ENCODE peak calls at places on chromosome X, in eight cellular contexts. One of them, this sample, is unnamed.

GRCh38 chrX:14832151-14832550 is 40.7 kb downstream of the FANCB start:
- DNase-seq in GM13977: no peak
- DNase-seq in T follicular helper cell: no peak
- DNase-seq in stimulated activated CD4-positive, alpha-beta T cell treated with anti-CD3 and anti-CD28 coated beads, Interleukin-4, amount 100 ng/mL, for 1 hour: no peak
- DNase-seq in activated CD4-positive, alpha-beta T cell treated with anti-CD3 and anti-CD28 coated beads for 48 hours: no peak
- DNase-seq in DMS153: no peak
- DNase-seq in left kidney: no peak
- DNase-seq in EL: peak; percentile 72
- DNase-seq in this sample: no peak

GRCh38 chrX:46831620-46832327 is 5.1 kb upstream of the RP2 start:
- DNase-seq in GM13977: no peak
- DNase-seq in T follicular helper cell: no peak
- DNase-seq in stimulated activated CD4-positive, alpha-beta T cell treated with anti-CD3 and anti-CD28 coated beads, Interleukin-4, amount 100 ng/mL, for 1 hour: no peak
- DNase-seq in activated CD4-positive, alpha-beta T cell treated with anti-CD3 and anti-CD28 coated beads for 48 hours: peak; percentile 8
- DNase-seq in DMS153: no peak
- DNase-seq in left kidney: no peak
- DNase-seq in EL: peak; percentile 31
- DNase-seq in this sample: no peak

GRCh38 chrX:153409414-153410101 is 1.7 kb upstream of the ZFP92 start:
- DNase-seq in GM13977: no peak
- DNase-seq in T follicular helper cell: no peak
- DNase-seq in stimulated activated CD4-positive, alpha-beta T cell treated with anti-CD3 and anti-CD28 coated beads, Interleukin-4, amount 100 ng/mL, for 1 hour: no peak
- DNase-seq in activated CD4-positive, alpha-beta T cell treated with anti-CD3 and anti-CD28 coated beads for 48 hours: no peak
- DNase-seq in DMS153: no peak
- DNase-seq in left kidney: no peak
- DNase-seq in EL: no peak
- DNase-seq in this sample: no peak

GRCh38 chrX:34332336-34332735 is 200.2 kb upstream of the FAM47A start:
- DNase-seq in GM13977: no peak
- DNase-seq in T follicular helper cell: no peak
- DNase-seq in stimulated activated CD4-positive, alpha-beta T cell treated with anti-CD3 and anti-CD28 coated beads, Interleukin-4, amount 100 ng/mL, for 1 hour: no peak
- DNase-seq in activated CD4-positive, alpha-beta T cell treated with anti-CD3 and anti-CD28 coated beads for 48 hours: no peak
- DNase-seq in DMS153: no peak
- DNase-seq in left kidney: peak; percentile 1
- DNase-seq in EL: no peak
- DNase-seq in this sample: no peak

GRCh38 chrX:154401918-154402621 is 3.9 kb downstream of the RPL10 start:
- DNase-seq in GM13977: no peak
- DNase-seq in T follicular helper cell: no peak
- DNase-seq in stimulated activated CD4-positive, alpha-beta T cell treated with anti-CD3 and anti-CD28 coated beads, Interleukin-4, amount 100 ng/mL, for 1 hour: no peak
- DNase-seq in activated CD4-positive, alpha-beta T cell treated with anti-CD3 and anti-CD28 coated beads for 48 hours: no peak
- DNase-seq in DMS153: no peak
- DNase-seq in left kidney: no peak
- DNase-seq in EL: peak; percentile 43
- DNase-seq in this sample: no peak

GRCh38 chrX:48910926-48911406 is 480 bp downstream of the SLC35A2 start:
- DNase-seq in GM13977: no peak
- DNase-seq in T follicular helper cell: no peak
- DNase-seq in stimulated activated CD4-positive, alpha-beta T cell treated with anti-CD3 and anti-CD28 coated beads, Interleukin-4, amount 100 ng/mL, for 1 hour: no peak
- DNase-seq in activated CD4-positive, alpha-beta T cell treated with anti-CD3 and anti-CD28 coated beads for 48 hours: no peak
- DNase-seq in DMS153: no peak
- DNase-seq in left kidney: no peak
- DNase-seq in EL: no peak
- DNase-seq in this sample: no peak

GRCh38 chrX:134717698-134718328 is 59.5 kb upstream of the PLAC1 start:
- DNase-seq in GM13977: no peak
- DNase-seq in T follicular helper cell: no peak
- DNase-seq in stimulated activated CD4-positive, alpha-beta T cell treated with anti-CD3 and anti-CD28 coated beads, Interleukin-4, amount 100 ng/mL, for 1 hour: no peak
- DNase-seq in activated CD4-positive, alpha-beta T cell treated with anti-CD3 and anti-CD28 coated beads for 48 hours: peak; percentile 9
- DNase-seq in DMS153: no peak
- DNase-seq in left kidney: no peak
- DNase-seq in EL: no peak
- DNase-seq in this sample: no peak

GRCh38 chrX:47918274-47918673 is 81.6 kb downstream of the ZNF81 start:
- DNase-seq in GM13977: no peak
- DNase-seq in T follicular helper cell: no peak
- DNase-seq in stimulated activated CD4-positive, alpha-beta T cell treated with anti-CD3 and anti-CD28 coated beads, Interleukin-4, amount 100 ng/mL, for 1 hour: no peak
- DNase-seq in activated CD4-positive, alpha-beta T cell treated with anti-CD3 and anti-CD28 coated beads for 48 hours: no peak
- DNase-seq in DMS153: no peak
- DNase-seq in left kidney: no peak
- DNase-seq in EL: no peak
- DNase-seq in this sample: no peak

GRCh38 chrX:119455264-119455663 is 13.0 kb upstream of the SLC25A5 start:
- DNase-seq in GM13977: no peak
- DNase-seq in T follicular helper cell: no peak
- DNase-seq in stimulated activated CD4-positive, alpha-beta T cell treated with anti-CD3 and anti-CD28 coated beads, Interleukin-4, amount 100 ng/mL, for 1 hour: no peak
- DNase-seq in activated CD4-positive, alpha-beta T cell treated with anti-CD3 and anti-CD28 coated beads for 48 hours: no peak
- DNase-seq in DMS153: no peak
- DNase-seq in left kidney: no peak
- DNase-seq in EL: peak; percentile 31
- DNase-seq in this sample: no peak

GRCh38 chrX:18026171-18026570 is 165.1 kb upstream of the RAI2 start:
- DNase-seq in GM13977: no peak
- DNase-seq in T follicular helper cell: no peak
- DNase-seq in stimulated activated CD4-positive, alpha-beta T cell treated with anti-CD3 and anti-CD28 coated beads, Interleukin-4, amount 100 ng/mL, for 1 hour: no peak
- DNase-seq in activated CD4-positive, alpha-beta T cell treated with anti-CD3 and anti-CD28 coated beads for 48 hours: no peak
- DNase-seq in DMS153: no peak
- DNase-seq in left kidney: no peak
- DNase-seq in EL: no peak
- DNase-seq in this sample: peak; percentile 11

GRCh38 chrX:13005671-13006473 is 31.0 kb downstream of the TMSB4X start:
- DNase-seq in GM13977: peak; percentile 56
- DNase-seq in T follicular helper cell: no peak
- DNase-seq in stimulated activated CD4-positive, alpha-beta T cell treated with anti-CD3 and anti-CD28 coated beads, Interleukin-4, amount 100 ng/mL, for 1 hour: peak; percentile 18
- DNase-seq in activated CD4-positive, alpha-beta T cell treated with anti-CD3 and anti-CD28 coated beads for 48 hours: peak; percentile 41
- DNase-seq in DMS153: no peak
- DNase-seq in left kidney: no peak
- DNase-seq in EL: no peak
- DNase-seq in this sample: no peak

GRCh38 chrX:67714004-67714403 is 170.2 kb downstream of the AR start:
- DNase-seq in GM13977: no peak
- DNase-seq in T follicular helper cell: no peak
- DNase-seq in stimulated activated CD4-positive, alpha-beta T cell treated with anti-CD3 and anti-CD28 coated beads, Interleukin-4, amount 100 ng/mL, for 1 hour: no peak
- DNase-seq in activated CD4-positive, alpha-beta T cell treated with anti-CD3 and anti-CD28 coated beads for 48 hours: no peak
- DNase-seq in DMS153: no peak
- DNase-seq in left kidney: no peak
- DNase-seq in EL: no peak
- DNase-seq in this sample: no peak

GRCh38 chrX:91414710-91415109 is 19.9 kb upstream of the PABPC5 start:
- DNase-seq in GM13977: no peak
- DNase-seq in T follicular helper cell: no peak
- DNase-seq in stimulated activated CD4-positive, alpha-beta T cell treated with anti-CD3 and anti-CD28 coated beads, Interleukin-4, amount 100 ng/mL, for 1 hour: no peak
- DNase-seq in activated CD4-positive, alpha-beta T cell treated with anti-CD3 and anti-CD28 coated beads for 48 hours: no peak
- DNase-seq in DMS153: no peak
- DNase-seq in left kidney: no peak
- DNase-seq in EL: no peak
- DNase-seq in this sample: no peak

GRCh38 chrX:108309144-108309543 is 129.1 kb downstream of the COL4A6 start:
- DNase-seq in GM13977: no peak
- DNase-seq in T follicular helper cell: no peak
- DNase-seq in stimulated activated CD4-positive, alpha-beta T cell treated with anti-CD3 and anti-CD28 coated beads, Interleukin-4, amount 100 ng/mL, for 1 hour: no peak
- DNase-seq in activated CD4-positive, alpha-beta T cell treated with anti-CD3 and anti-CD28 coated beads for 48 hours: no peak
- DNase-seq in DMS153: no peak
- DNase-seq in left kidney: no peak
- DNase-seq in EL: peak; percentile 73
- DNase-seq in this sample: no peak

GRCh38 chrX:96140796-96141195 is 543.8 kb upstream of the DIAPH2 start:
- DNase-seq in GM13977: no peak
- DNase-seq in T follicular helper cell: no peak
- DNase-seq in stimulated activated CD4-positive, alpha-beta T cell treated with anti-CD3 and anti-CD28 coated beads, Interleukin-4, amount 100 ng/mL, for 1 hour: no peak
- DNase-seq in activated CD4-positive, alpha-beta T cell treated with anti-CD3 and anti-CD28 coated beads for 48 hours: no peak
- DNase-seq in DMS153: no peak
- DNase-seq in left kidney: no peak
- DNase-seq in EL: no peak
- DNase-seq in this sample: no peak

GRCh38 chrX:39756086-39756883 is 341.5 kb downstream of the BCOR start:
- DNase-seq in GM13977: no peak
- DNase-seq in T follicular helper cell: no peak
- DNase-seq in stimulated activated CD4-positive, alpha-beta T cell treated with anti-CD3 and anti-CD28 coated beads, Interleukin-4, amount 100 ng/mL, for 1 hour: no peak
- DNase-seq in activated CD4-positive, alpha-beta T cell treated with anti-CD3 and anti-CD28 coated beads for 48 hours: no peak
- DNase-seq in DMS153: no peak
- DNase-seq in left kidney: no peak
- DNase-seq in EL: peak; percentile 10
- DNase-seq in this sample: no peak

GRCh38 chrX:97747346-97747745 is 863.6 kb downstream of the RPA4 start:
- DNase-seq in GM13977: no peak
- DNase-seq in T follicular helper cell: no peak
- DNase-seq in stimulated activated CD4-positive, alpha-beta T cell treated with anti-CD3 and anti-CD28 coated beads, Interleukin-4, amount 100 ng/mL, for 1 hour: no peak
- DNase-seq in activated CD4-positive, alpha-beta T cell treated with anti-CD3 and anti-CD28 coated beads for 48 hours: no peak
- DNase-seq in DMS153: no peak
- DNase-seq in left kidney: no peak
- DNase-seq in EL: no peak
- DNase-seq in this sample: no peak

GRCh38 chrX:102892103-102892502 is 45.0 kb upstream of the RAB40AL start:
- DNase-seq in GM13977: no peak
- DNase-seq in T follicular helper cell: no peak
- DNase-seq in stimulated activated CD4-positive, alpha-beta T cell treated with anti-CD3 and anti-CD28 coated beads, Interleukin-4, amount 100 ng/mL, for 1 hour: no peak
- DNase-seq in activated CD4-positive, alpha-beta T cell treated with anti-CD3 and anti-CD28 coated beads for 48 hours: no peak
- DNase-seq in DMS153: no peak
- DNase-seq in left kidney: no peak
- DNase-seq in EL: peak; percentile 6
- DNase-seq in this sample: no peak